ENCODE peak calls at places on chromosomes 11 and 22, in six cellular contexts. A is mucosa of descending colon, B is kidney, Z is Calu3, Y is GM23338, C is vagina. S is an unnamed sample.

GRCh38 chr11:1855886-1856265 is 3.0 kb downstream of the LSP1 start:
- DNase-seq in Z (no peak), B (peak), A (no peak), Y (no peak), C (no peak), S (no peak)

GRCh38 chr11:27861706-27862430 is 161.6 kb upstream of the BDNF start:
- DNase-seq in Y (no peak), A (no peak), B (no peak), Z (no peak), C (no peak), S (no peak)

GRCh38 chr22:27597703-27598444 is 203.7 kb downstream of the MN1 start:
- DNase-seq in A (no peak), B (no peak), Z (peak), C (no peak), Y (no peak), S (no peak)

GRCh38 chr11:210803-211180 is 3.3 kb downstream of the RIC8A start:
- DNase-seq in C (no peak), Y (no peak), Z (no peak), A (no peak), B (peak), S (no peak)

GRCh38 chr22:24060375-24060788 is 49.3 kb downstream of the CABIN1 start:
- DNase-seq in B (no peak), A (no peak), C (no peak), Z (no peak), Y (no peak), S (no peak)

GRCh38 chr11:115222218-115222862 is 281.9 kb downstream of the CADM1 start:
- DNase-seq in C (no peak), B (no peak), Y (peak), Z (no peak), A (no peak), S (no peak)

GRCh38 chr11:93732237-93732892 is 8.9 kb downstream of the TAF1D start:
- DNase-seq in C (no peak), Z (no peak), B (no peak), A (no peak), Y (no peak), S (no peak)

GRCh38 chr11:122655527-122656072 is at the start of gene UBASH3B:
- DNase-seq in A (peak), B (peak), Z (peak), C (peak), Y (peak), S (peak)

GRCh38 chr11:117828641-117829368 is 4.3 kb upstream of the FXYD2 start:
- DNase-seq in C (peak), Z (peak), B (peak), Y (no peak), A (peak), S (peak)

GRCh38 chr22:35687461-35687860 is 30.2 kb upstream of the APOL5 start:
- DNase-seq in Z (no peak), C (no peak), B (no peak), A (no peak), Y (no peak), S (no peak)

GRCh38 chr11:57941875-57942274 is 81.8 kb upstream of the OR9Q1 start:
- DNase-seq in C (no peak), B (no peak), A (no peak), Y (no peak), Z (no peak), S (no peak)

GRCh38 chr22:27110985-27111451 is 453.6 kb downstream of the MIAT start:
- DNase-seq in A (no peak), B (no peak), Z (peak), Y (peak), C (no peak), S (no peak)

GRCh38 chr22:43299736-43300135 is 43.4 kb downstream of the SCUBE1 start:
- DNase-seq in Z (no peak), C (no peak), B (no peak), A (no peak), Y (no peak), S (no peak)

GRCh38 chr22:43136255-43136654 is 6.9 kb downstream of the MCAT start:
- DNase-seq in Z (peak), C (no peak), Y (peak), A (peak), B (no peak), S (no peak)

GRCh38 chr11:122517403-122518379 is 137.8 kb upstream of the UBASH3B start:
- DNase-seq in Z (no peak), Y (no peak), B (no peak), A (no peak), C (no peak), S (no peak)

GRCh38 chr22:40203568-40203967 is 25.8 kb downstream of the TNRC6B start:
- DNase-seq in C (no peak), Y (no peak), A (no peak), B (no peak), Z (no peak), S (no peak)

GRCh38 chr11:18650859-18651557 is 16.9 kb upstream of the SPTY2D1 start:
- DNase-seq in A (peak), Y (peak), Z (peak), B (no peak), C (no peak), S (peak)

GRCh38 chr11:64340671-64341335 is 799 bp downstream of the CCDC88B start:
- DNase-seq in Z (no peak), B (peak), A (peak), Y (peak), C (no peak), S (peak)

GRCh38 chr11:11213117-11213516 is 139.9 kb downstream of the CSNK2A3 start:
- DNase-seq in A (no peak), C (peak), B (no peak), Y (no peak), Z (no peak), S (no peak)

GRCh38 chr11:56783448-56784041 is 35.0 kb upstream of the OR9G4 start:
- DNase-seq in B (no peak), Y (peak), Z (peak), A (no peak), C (no peak), S (no peak)

GRCh38 chr11:46277313-46277622 is 194 bp upstream of the CREB3L1 start:
- DNase-seq in Y (peak), C (no peak), B (no peak), Z (peak), A (no peak), S (no peak)

GRCh38 chr11:12981879-12982531 is 27.1 kb upstream of the RASSF10 start:
- DNase-seq in Y (peak), B (no peak), Z (no peak), A (no peak), C (no peak), S (no peak)

GRCh38 chr11:57335343-57336110 is at the start of gene SSRP1:
- DNase-seq in C (no peak), A (peak), Y (peak), Z (peak), B (peak), S (peak)

GRCh38 chr22:36027579-36027959 is 1.1 kb downstream of the RBFOX2 start:
- DNase-seq in B (no peak), C (no peak), A (no peak), Z (no peak), Y (no peak), S (no peak)

GRCh38 chr11:73384871-73385692 is 8.9 kb downstream of the RELT start:
- DNase-seq in A (peak), Z (no peak), B (peak), C (no peak), Y (no peak), S (peak)

GRCh38 chr11:12234216-12234615 is 123.8 kb downstream of the MICAL2 start:
- DNase-seq in Y (no peak), Z (no peak), B (no peak), A (no peak), C (no peak), S (no peak)

GRCh38 chr22:35838849-35839646 is 121.4 kb downstream of the APOL5 start:
- DNase-seq in Z (peak), B (no peak), Y (peak), C (no peak), A (no peak), S (no peak)

GRCh38 chr11:19617830-19618523 is 94.7 kb upstream of the NAV2 start:
- DNase-seq in B (no peak), Y (no peak), C (no peak), A (no peak), Z (no peak), S (no peak)

GRCh38 chr22:44685384-44686056 is 16.5 kb upstream of the PRR5 start:
- DNase-seq in Y (peak), B (no peak), Z (peak), C (no peak), A (peak), S (peak)

GRCh38 chr11:69393178-69393832 is 88.2 kb upstream of the LINC01488 start:
- DNase-seq in B (peak), Z (no peak), A (no peak), C (no peak), Y (no peak), S (no peak)

GRCh38 chr11:131042041-131042390 is 125.7 kb upstream of the SNX19 start:
- DNase-seq in A (no peak), C (no peak), B (no peak), Z (no peak), Y (no peak), S (no peak)

GRCh38 chr11:131036544-131036943 is 120.3 kb upstream of the SNX19 start:
- DNase-seq in A (no peak), Y (no peak), C (no peak), B (no peak), Z (no peak), S (no peak)

GRCh38 chr11:131037873-131038272 is 121.6 kb upstream of the SNX19 start:
- DNase-seq in A (no peak), B (no peak), C (no peak), Y (peak), Z (no peak), S (no peak)

GRCh38 chr11:131041331-131042040 is 125.2 kb upstream of the SNX19 start:
- DNase-seq in C (no peak), B (no peak), Y (no peak), A (no peak), Z (peak), S (no peak)

GRCh38 chr11:131038597-131038996 is 122.3 kb upstream of the SNX19 start:
- DNase-seq in B (no peak), A (no peak), C (no peak), Y (peak), Z (no peak), S (no peak)
- TF ChIP-seq CTCF in B (no peak), A (no peak), C (no peak), Y (peak), Z (no peak), S (no peak)

DNA sequence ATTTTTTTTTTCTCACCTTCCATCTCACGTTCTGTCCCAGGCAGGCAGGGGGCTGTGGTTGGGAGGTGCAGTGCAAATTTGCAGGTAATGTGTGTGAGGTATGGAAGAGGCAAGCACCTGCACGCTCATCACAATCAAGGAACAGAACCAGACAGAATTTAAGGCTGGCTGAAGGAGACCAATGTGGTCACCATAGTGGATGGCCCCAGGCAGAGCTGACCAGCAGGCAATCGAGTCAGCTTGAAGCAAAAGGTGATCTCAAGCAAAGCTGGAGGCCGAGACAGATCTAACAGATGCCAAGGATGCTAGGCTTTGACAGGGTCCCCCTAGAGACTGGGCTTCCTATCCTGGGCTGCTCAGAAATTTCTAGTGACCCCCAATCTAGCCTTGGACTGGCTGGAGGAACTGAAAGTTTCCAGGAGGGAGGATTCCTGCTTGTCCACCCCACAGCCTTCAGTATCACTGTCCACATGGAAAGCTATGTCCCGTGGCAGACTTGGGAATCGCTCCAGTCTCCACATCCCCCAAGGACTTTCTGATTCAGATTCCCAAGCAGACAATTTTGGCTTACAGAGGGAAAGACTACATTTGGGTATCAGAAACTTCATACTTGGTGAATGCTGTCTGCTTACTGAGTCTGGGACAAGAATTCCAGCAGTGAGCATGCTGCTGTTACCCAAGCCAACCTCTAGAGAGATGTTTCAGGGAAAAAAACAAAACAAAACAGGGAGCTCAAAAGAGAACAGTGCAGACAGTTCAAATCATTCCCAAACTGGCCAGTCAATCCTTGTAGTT is 9.0 kb upstream of the MICAL3 start:
- DNase-seq in A (no peak), B (no peak), Y (no peak), Z (no peak), C (no peak), S (no peak)
- TF ChIP-seq CTCF in A (no peak), B (no peak), Y (no peak), Z (no peak), C (no peak), S (no peak)

DNA sequence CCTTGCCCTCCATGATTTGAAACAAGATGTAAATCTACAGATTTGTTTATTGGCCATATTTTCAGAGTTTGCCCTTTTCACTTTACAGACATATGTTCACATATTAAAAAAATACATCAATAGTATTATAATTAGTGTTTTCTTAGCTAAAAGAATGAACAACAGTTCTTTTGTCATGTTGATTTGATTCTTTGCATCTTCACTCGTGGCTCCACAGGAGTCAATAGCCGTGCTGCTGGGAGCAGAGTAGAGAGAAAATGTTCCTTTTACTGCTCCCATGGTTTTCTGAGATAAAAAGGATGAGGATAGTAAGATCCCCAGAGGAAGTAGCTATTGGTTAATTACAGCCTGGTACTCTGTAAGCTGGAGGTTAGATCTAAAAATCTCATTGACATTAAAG is 151.2 kb downstream of the PGR start:
- DNase-seq in Y (peak), B (no peak), Z (no peak), A (no peak), C (no peak), S (no peak)
- TF ChIP-seq CTCF in Y (no peak), B (no peak), Z (no peak), A (no peak), C (no peak), S (no peak)

GRCh38 chr11:116658876-116659535 is 113.8 kb downstream of the BUD13 start:
- DNase-seq in C (peak), A (no peak), Y (no peak), Z (no peak), B (no peak), S (no peak)

GRCh38 chr11:116661056-116661455 is 111.7 kb downstream of the BUD13 start:
- DNase-seq in A (no peak), Y (no peak), B (no peak), C (peak), Z (no peak), S (no peak)

GRCh38 chr11:116660011-116660410 is 112.8 kb downstream of the BUD13 start:
- DNase-seq in B (no peak), C (no peak), Y (no peak), A (no peak), Z (no peak), S (no peak)

GRCh38 chr11:116656011-116656410 is 116.8 kb downstream of the BUD13 start:
- DNase-seq in B (no peak), C (peak), Y (no peak), Z (no peak), A (no peak), S (no peak)

GRCh38 chr11:116657842-116658825 is 114.7 kb downstream of the BUD13 start:
- DNase-seq in B (no peak), A (no peak), Z (no peak), C (peak), Y (no peak), S (no peak)
- TF ChIP-seq CTCF in B (no peak), A (no peak), Z (no peak), C (no peak), Y (peak), S (no peak)

S was measured in lower lobe of right lung.